ENCODE peak calls at places on chromosomes 3 and 15, in four cellular contexts. One of them, this sample, is unnamed.

GRCh38 chr3:123595396-123595795 is 10.5 kb upstream of the HACD2 start:
- DNase-seq in type B pancreatic cell: no peak
- DNase-seq in T-helper 17 cell: no peak
- DNase-seq in C1 segment of cervical spinal cord: no peak
- DNase-seq in this sample: no peak

GRCh38 chr3:53077476-53078220 is 31.8 kb upstream of the SFMBT1 start:
- DNase-seq in type B pancreatic cell: no peak
- DNase-seq in C1 segment of cervical spinal cord: no peak
- DNase-seq in T-helper 17 cell: no peak
- DNase-seq in this sample: no peak

GRCh38 chr3:64140651-64141050 is 84.6 kb downstream of the PRICKLE2 start:
- DNase-seq in T-helper 17 cell: no peak
- DNase-seq in C1 segment of cervical spinal cord: no peak
- DNase-seq in type B pancreatic cell: no peak
- DNase-seq in this sample: no peak

GRCh38 chr3:196793224-196793623 is 53.6 kb downstream of the PAK2 start:
- DNase-seq in type B pancreatic cell: no peak
- DNase-seq in T-helper 17 cell: no peak
- DNase-seq in C1 segment of cervical spinal cord: no peak
- DNase-seq in this sample: no peak

GRCh38 chr3:194857459-194858113 is 171.9 kb downstream of the FAM43A start:
- DNase-seq in type B pancreatic cell: no peak
- DNase-seq in C1 segment of cervical spinal cord: no peak
- DNase-seq in T-helper 17 cell: no peak
- DNase-seq in this sample: no peak

GRCh38 chr3:170517251-170517945 is 68.5 kb downstream of the SLC7A14 start:
- DNase-seq in type B pancreatic cell: no peak
- DNase-seq in T-helper 17 cell: no peak
- DNase-seq in C1 segment of cervical spinal cord: no peak
- DNase-seq in this sample: no peak

GRCh38 chr3:10783360-10784346 is 32.4 kb upstream of the SLC6A11 start:
- DNase-seq in C1 segment of cervical spinal cord: no peak
- DNase-seq in type B pancreatic cell: peak
- DNase-seq in T-helper 17 cell: no peak
- DNase-seq in this sample: no peak

GRCh38 chr15:62969442-62970089 is 73.0 kb upstream of the TPM1 start:
- DNase-seq in C1 segment of cervical spinal cord: no peak
- DNase-seq in T-helper 17 cell: no peak
- DNase-seq in type B pancreatic cell: no peak
- DNase-seq in this sample: no peak

GRCh38 chr3:191476053-191476787 is 15.3 kb downstream of the PYDC2 start:
- DNase-seq in type B pancreatic cell: no peak
- DNase-seq in C1 segment of cervical spinal cord: no peak
- DNase-seq in T-helper 17 cell: no peak
- DNase-seq in this sample: no peak

GRCh38 chr3:13548696-13549512 is at the start of gene FBLN2:
- DNase-seq in C1 segment of cervical spinal cord: no peak
- DNase-seq in type B pancreatic cell: no peak
- DNase-seq in T-helper 17 cell: no peak
- DNase-seq in this sample: peak

GRCh38 chr3:115792206-115792955 is 169.1 kb downstream of the GAP43 start:
- DNase-seq in T-helper 17 cell: no peak
- DNase-seq in C1 segment of cervical spinal cord: no peak
- DNase-seq in type B pancreatic cell: no peak
- DNase-seq in this sample: no peak

GRCh38 chr3:126544596-126545281 is 14.0 kb downstream of the C3orf22 start:
- DNase-seq in C1 segment of cervical spinal cord: no peak
- DNase-seq in type B pancreatic cell: peak
- DNase-seq in T-helper 17 cell: peak
- DNase-seq in this sample: peak

GRCh38 chr3:135081451-135082434 is 286.7 kb downstream of the EPHB1 start:
- DNase-seq in T-helper 17 cell: no peak
- DNase-seq in type B pancreatic cell: no peak
- DNase-seq in C1 segment of cervical spinal cord: no peak
- DNase-seq in this sample: no peak

GRCh38 chr3:73621388-73621787 is 3.4 kb downstream of the PDZRN3 start:
- DNase-seq in T-helper 17 cell: no peak
- DNase-seq in C1 segment of cervical spinal cord: peak
- DNase-seq in type B pancreatic cell: no peak
- DNase-seq in this sample: no peak